ENCODE peak calls at places on chromosomes 11 and 22, in six cellular contexts. O is stimulated activated naive CD8-positive, alpha-beta T cell treated with anti-CD3 and anti-CD28 coated beads, Interleukin-15, Interleukin-2, amounts not matched to agents 100 U/mL and 50 U/mL, for 24 hours; M is stimulated activated CD8-positive, alpha-beta memory T cell treated with anti-CD3 and anti-CD28 coated beads, Interleukin-4, amount 100 ng/mL, for 48 hours; K is A549; E is LNCaP clone FGC; Z is astrocyte of the spinal cord. U is an unnamed sample.

GRCh38 chr11:62614275-62614674 is 1.2 kb downstream of the ROM1 start:
- DNase-seq in O (peak; percentile 59), M (peak; percentile 64), K (no peak), E (peak; percentile 40), Z (no peak), U (peak; percentile 8)

GRCh38 chr11:128694618-128695481 is 978 bp downstream of the FLI1 start:
- DNase-seq in O (peak; percentile 60), M (peak; percentile 61), K (no peak), E (no peak), Z (peak; percentile 35), U (no peak)

GRCh38 chr11:83564845-83565244 is 278.7 kb upstream of the CCDC90B start:
- DNase-seq in O (no peak), M (no peak), K (no peak), E (no peak), Z (no peak), U (no peak)

GRCh38 chr11:44002191-44003093 is 45.3 kb upstream of the ACCSL start:
- DNase-seq in O (no peak), M (peak; percentile 7), K (no peak), E (no peak), Z (no peak), U (no peak)

GRCh38 chr11:61892085-61892370 is 683 bp upstream of the FADS3 start:
- DNase-seq in O (no peak), M (no peak), K (no peak), E (no peak), Z (no peak), U (no peak)

GRCh38 chr11:19790831-19791552 is 78.4 kb downstream of the NAV2 start:
- DNase-seq in O (no peak), M (no peak), K (no peak), E (no peak), Z (no peak), U (no peak)

GRCh38 chr22:20243545-20244249 is 24.4 kb downstream of the RTN4R start:
- DNase-seq in O (peak; percentile 66), M (peak; percentile 66), K (peak; percentile 33), E (no peak), Z (peak; percentile 71), U (peak; percentile 44)

GRCh38 chr11:5369793-5370192 is 13.8 kb upstream of the OR51M1 start:
- DNase-seq in O (no peak), M (no peak), K (peak; percentile 11), E (peak; percentile 1), Z (peak; percentile 60), U (no peak)

GRCh38 chr11:129352627-129353026 is 23.0 kb upstream of the BARX2 start:
- DNase-seq in O (no peak), M (no peak), K (no peak), E (no peak), Z (no peak), U (no peak)

GRCh38 chr11:96219981-96220623 is 122.9 kb downstream of the MAML2 start:
- DNase-seq in O (no peak), M (no peak), K (peak; percentile 11), E (no peak), Z (no peak), U (no peak)

GRCh38 chr11:10481567-10482349 is 26.7 kb downstream of the AMPD3 start:
- DNase-seq in O (no peak), M (no peak), K (no peak), E (no peak), Z (no peak), U (no peak)

GRCh38 chr22:44278234-44279058 is 34.3 kb downstream of the SHISAL1 start:
- DNase-seq in O (no peak), M (no peak), K (no peak), E (no peak), Z (no peak), U (no peak)

GRCh38 chr11:6196396-6196795 is 2.6 kb upstream of the OR52W1 start:
- DNase-seq in O (no peak), M (no peak), K (no peak), E (no peak), Z (no peak), U (no peak)

GRCh38 chr11:64298966-64299846 is 952 bp upstream of the CATSPERZ start:
- DNase-seq in O (no peak), M (no peak), K (no peak), E (no peak), Z (no peak), U (no peak)